ENCODE peak calls at places on chromosomes 3 and 15, in five cellular contexts. O is GM20000, W is Panc1, J is left colon, M is A549. U is an unnamed sample.

GRCh38 chr3:126357299-126358037 is at the start of gene KLF15:
- DNase-seq in O (peak; percentile 98), M (peak; percentile 58), J (peak; percentile 75), W (peak; percentile 25), U (peak; percentile 87)

GRCh38 chr15:31306426-31307269 is 20.0 kb upstream of the KLF13 start:
- DNase-seq in W (no peak), O (no peak), J (no peak), M (no peak), U (no peak)

GRCh38 chr3:149771652-149772271 is 19.5 kb upstream of the COMMD2 start:
- DNase-seq in O (peak; percentile 51), J (no peak), M (peak; percentile 67), W (peak; percentile 32), U (peak; percentile 18)

GRCh38 chr3:27905625-27906024 is 183.5 kb upstream of the EOMES start:
- DNase-seq in W (no peak), M (no peak), J (no peak), O (no peak), U (no peak)

GRCh38 chr3:33645060-33645841 is 72.8 kb downstream of the CLASP2 start:
- DNase-seq in O (no peak), M (peak; percentile 12), W (no peak), J (no peak), U (no peak)

GRCh38 chr3:194003128-194004057 is 132.6 kb upstream of the HES1 start:
- DNase-seq in J (peak; percentile 92), O (peak; percentile 81), W (peak; percentile 71), M (peak; percentile 82), U (peak; percentile 89)

GRCh38 chr3:177751770-177752169 is 554.5 kb upstream of the TBL1XR1 start:
- DNase-seq in W (no peak), O (no peak), J (no peak), M (no peak), U (no peak)

GRCh38 chr3:158471639-158472294 is 99.2 kb upstream of the MLF1 start:
- DNase-seq in J (no peak), O (no peak), W (peak; percentile 18), M (no peak), U (peak; percentile 3)

GRCh38 chr3:151926956-151927355 is 53.5 kb downstream of the SUCNR1 start:
- DNase-seq in W (no peak), O (no peak), J (no peak), M (peak; percentile 48), U (peak; percentile 56)

GRCh38 chr15:61764981-61765380 is 295.3 kb downstream of the VPS13C start:
- DNase-seq in M (no peak), O (no peak), J (no peak), W (no peak), U (no peak)

GRCh38 chr3:64995857-64996564 is 308.2 kb upstream of the ADAMTS9 start:
- DNase-seq in W (no peak), J (no peak), M (no peak), O (no peak), U (no peak)

GRCh38 chr3:106485202-106485601 is 616.4 kb upstream of the CBLB start:
- DNase-seq in W (no peak), M (no peak), O (no peak), J (no peak), U (no peak)

GRCh38 chr3:119145128-119145499 is 851 bp upstream of the TEX55 start:
- DNase-seq in W (no peak), J (no peak), O (no peak), M (no peak), U (no peak)

GRCh38 chr3:110855207-110855606 is 216.4 kb upstream of the NECTIN3 start:
- DNase-seq in O (no peak), M (no peak), W (no peak), J (no peak), U (no peak)

GRCh38 chr15:93072011-93072410 is 17.0 kb downstream of the RGMA start:
- DNase-seq in J (no peak), M (no peak), W (no peak), O (no peak), U (no peak)

GRCh38 chr3:52530918-52531635 is 2.6 kb downstream of the NT5DC2 start:
- DNase-seq in J (peak; percentile 21), O (peak; percentile 17), M (no peak), W (no peak), U (peak; percentile 7)

GRCh38 chr3:29441020-29441324 is 160.1 kb downstream of the RBMS3 start:
- DNase-seq in O (no peak), J (no peak), W (no peak), M (no peak), U (no peak)

GRCh38 chr3:29247088-29247745 is 33.7 kb upstream of the RBMS3 start:
- DNase-seq in M (no peak), O (no peak), W (no peak), J (no peak), U (no peak)

GRCh38 chr15:100468265-100468664 is 60.5 kb downstream of the CERS3 start:
- DNase-seq in O (no peak), W (no peak), J (no peak), M (no peak), U (no peak)

GRCh38 chr3:197522881-197523342 is 32.9 kb downstream of the BDH1 start:
- DNase-seq in O (no peak), M (no peak), J (no peak), W (no peak), U (no peak)

GRCh38 chr15:43143203-43143941 is 10.0 kb downstream of the TMEM62 start:
- DNase-seq in W (no peak), M (no peak), O (peak; percentile 49), J (no peak), U (no peak)

GRCh38 chr15:56931674-56932507 is 13.4 kb downstream of the TCF12 start:
- DNase-seq in M (no peak), O (no peak), W (no peak), J (no peak), U (no peak)

GRCh38 chr3:107487490-107487889 is 35.3 kb upstream of the BBX start:
- DNase-seq in O (no peak), M (no peak), W (no peak), J (no peak), U (no peak)

GRCh38 chr3:194140520-194141414 is 4.8 kb downstream of the HES1 start:
- DNase-seq in M (no peak), W (no peak), J (peak; percentile 47), O (peak; percentile 70), U (peak; percentile 92)

GRCh38 chr3:87145553-87145952 is 81.6 kb upstream of the CHMP2B start:
- DNase-seq in J (no peak), W (no peak), M (no peak), O (peak; percentile 10), U (no peak)

GRCh38 chr3:157543491-157544035 is 40.3 kb upstream of the VEPH1 start:
- DNase-seq in O (no peak), J (no peak), M (no peak), W (no peak), U (no peak)

GRCh38 chr3:141605883-141606282 is 119.1 kb downstream of the RASA2 start:
- DNase-seq in W (no peak), M (no peak), O (no peak), J (no peak), U (no peak)

GRCh38 chr15:45544266-45545023 is 21.9 kb upstream of the SLC30A4 start:
- DNase-seq in J (no peak), O (no peak), M (no peak), W (no peak), U (no peak)

GRCh38 chr3:86388848-86389247 is 602.1 kb downstream of the VGLL3 start:
- DNase-seq in M (no peak), J (no peak), O (no peak), W (no peak), U (no peak)

GRCh38 chr3:104108522-104108921 is 1258.2 kb upstream of the ALCAM start:
- DNase-seq in J (no peak), O (no peak), W (no peak), M (no peak), U (no peak)

GRCh38 chr3:128416578-128417150 is 50.0 kb downstream of the DNAJB8 start:
- DNase-seq in M (peak; percentile 91), W (peak; percentile 54), J (no peak), O (no peak), U (peak; percentile 99)

GRCh38 chr3:54361884-54362283 is 239.5 kb downstream of the CACNA2D3 start:
- DNase-seq in O (no peak), J (no peak), W (no peak), M (no peak), U (no peak)